ENCODE peak calls at places on chromosomes 4 and X, in ten cellular contexts. One of them, this sample, is unnamed.

GRCh38 chr4:142282870-142283431 is 563.1 kb downstream of the INPP4B start:
- DNase-seq in T follicular helper cell: no peak
- DNase-seq in cardiac muscle cell: peak
- DNase-seq in astrocyte: no peak
- DNase-seq in ecto neural progenitor cell: no peak
- DNase-seq in RWPE1: no peak
- DNase-seq in pancreas: no peak
- DNase-seq in stimulated activated CD8-positive, alpha-beta memory T cell treated with anti-CD3 and anti-CD28 coated beads, Interleukin-4, amount 100 ng/mL, for 24 hours: no peak
- DNase-seq in T-helper 1 cell: no peak
- DNase-seq in EH: no peak
- DNase-seq in this sample: no peak

GRCh38 chr4:101730291-101731117 is 60.0 kb upstream of the BANK1 start:
- DNase-seq in pancreas: peak
- DNase-seq in EH: peak
- DNase-seq in RWPE1: peak
- DNase-seq in T follicular helper cell: peak
- DNase-seq in cardiac muscle cell: peak
- DNase-seq in stimulated activated CD8-positive, alpha-beta memory T cell treated with anti-CD3 and anti-CD28 coated beads, Interleukin-4, amount 100 ng/mL, for 24 hours: peak
- DNase-seq in ecto neural progenitor cell: peak
- DNase-seq in T-helper 1 cell: peak
- DNase-seq in astrocyte: peak
- DNase-seq in this sample: peak

GRCh38 chr4:86306816-86307215 is 53.0 kb downstream of the MAPK10 start:
- DNase-seq in EH: peak
- DNase-seq in RWPE1: no peak
- DNase-seq in pancreas: no peak
- DNase-seq in T-helper 1 cell: no peak
- DNase-seq in astrocyte: peak
- DNase-seq in stimulated activated CD8-positive, alpha-beta memory T cell treated with anti-CD3 and anti-CD28 coated beads, Interleukin-4, amount 100 ng/mL, for 24 hours: no peak
- DNase-seq in ecto neural progenitor cell: no peak
- DNase-seq in T follicular helper cell: no peak
- DNase-seq in cardiac muscle cell: peak
- DNase-seq in this sample: no peak

GRCh38 chr4:134243742-134244713 is 42.4 kb upstream of the PABPC4L start:
- DNase-seq in T-helper 1 cell: no peak
- DNase-seq in EH: no peak
- DNase-seq in stimulated activated CD8-positive, alpha-beta memory T cell treated with anti-CD3 and anti-CD28 coated beads, Interleukin-4, amount 100 ng/mL, for 24 hours: no peak
- DNase-seq in RWPE1: no peak
- DNase-seq in cardiac muscle cell: no peak
- DNase-seq in T follicular helper cell: no peak
- DNase-seq in ecto neural progenitor cell: no peak
- DNase-seq in astrocyte: no peak
- DNase-seq in pancreas: peak
- DNase-seq in this sample: no peak

GRCh38 chrX:82134378-82134777 is 932.5 kb downstream of the SH3BGRL start:
- DNase-seq in T follicular helper cell: no peak
- DNase-seq in cardiac muscle cell: no peak
- DNase-seq in pancreas: no peak
- DNase-seq in astrocyte: no peak
- DNase-seq in T-helper 1 cell: no peak
- DNase-seq in stimulated activated CD8-positive, alpha-beta memory T cell treated with anti-CD3 and anti-CD28 coated beads, Interleukin-4, amount 100 ng/mL, for 24 hours: no peak
- DNase-seq in EH: no peak
- DNase-seq in RWPE1: no peak
- DNase-seq in ecto neural progenitor cell: no peak
- DNase-seq in this sample: no peak

GRCh38 chr4:123304151-123305021 is 92.2 kb upstream of the SPRY1 start:
- DNase-seq in cardiac muscle cell: no peak
- DNase-seq in RWPE1: no peak
- DNase-seq in EH: no peak
- DNase-seq in ecto neural progenitor cell: peak
- DNase-seq in astrocyte: no peak
- DNase-seq in T-helper 1 cell: no peak
- DNase-seq in T follicular helper cell: no peak
- DNase-seq in stimulated activated CD8-positive, alpha-beta memory T cell treated with anti-CD3 and anti-CD28 coated beads, Interleukin-4, amount 100 ng/mL, for 24 hours: peak
- DNase-seq in pancreas: no peak
- DNase-seq in this sample: no peak

GRCh38 chr4:1362521-1362920 is 15.5 kb downstream of the UVSSA start:
- DNase-seq in ecto neural progenitor cell: no peak
- DNase-seq in stimulated activated CD8-positive, alpha-beta memory T cell treated with anti-CD3 and anti-CD28 coated beads, Interleukin-4, amount 100 ng/mL, for 24 hours: no peak
- DNase-seq in astrocyte: no peak
- DNase-seq in EH: no peak
- DNase-seq in T follicular helper cell: no peak
- DNase-seq in cardiac muscle cell: no peak
- DNase-seq in RWPE1: no peak
- DNase-seq in pancreas: no peak
- DNase-seq in T-helper 1 cell: no peak
- DNase-seq in this sample: no peak

GRCh38 chrX:17788439-17788838 is 51.1 kb downstream of the SCML1 start:
- DNase-seq in stimulated activated CD8-positive, alpha-beta memory T cell treated with anti-CD3 and anti-CD28 coated beads, Interleukin-4, amount 100 ng/mL, for 24 hours: peak
- DNase-seq in T follicular helper cell: peak
- DNase-seq in ecto neural progenitor cell: peak
- DNase-seq in T-helper 1 cell: peak
- DNase-seq in cardiac muscle cell: peak
- DNase-seq in EH: peak
- DNase-seq in RWPE1: peak
- DNase-seq in pancreas: peak
- DNase-seq in astrocyte: peak
- DNase-seq in this sample: peak

GRCh38 chrX:72088761-72089160 is 43.0 kb downstream of the RTL5 start:
- DNase-seq in T follicular helper cell: no peak
- DNase-seq in pancreas: no peak
- DNase-seq in RWPE1: no peak
- DNase-seq in EH: no peak
- DNase-seq in T-helper 1 cell: no peak
- DNase-seq in cardiac muscle cell: no peak
- DNase-seq in astrocyte: no peak
- DNase-seq in stimulated activated CD8-positive, alpha-beta memory T cell treated with anti-CD3 and anti-CD28 coated beads, Interleukin-4, amount 100 ng/mL, for 24 hours: no peak
- DNase-seq in ecto neural progenitor cell: no peak
- DNase-seq in this sample: no peak

GRCh38 chr4:147037089-147037488 is 91.4 kb upstream of the TTC29 start:
- DNase-seq in EH: no peak
- DNase-seq in astrocyte: no peak
- DNase-seq in stimulated activated CD8-positive, alpha-beta memory T cell treated with anti-CD3 and anti-CD28 coated beads, Interleukin-4, amount 100 ng/mL, for 24 hours: no peak
- DNase-seq in pancreas: no peak
- DNase-seq in cardiac muscle cell: no peak
- DNase-seq in T follicular helper cell: no peak
- DNase-seq in RWPE1: no peak
- DNase-seq in T-helper 1 cell: no peak
- DNase-seq in ecto neural progenitor cell: no peak
- DNase-seq in this sample: no peak

GRCh38 chr4:179272282-179272681 is 1830.0 kb upstream of the AGA start:
- DNase-seq in astrocyte: no peak
- DNase-seq in RWPE1: no peak
- DNase-seq in T follicular helper cell: no peak
- DNase-seq in cardiac muscle cell: no peak
- DNase-seq in T-helper 1 cell: no peak
- DNase-seq in stimulated activated CD8-positive, alpha-beta memory T cell treated with anti-CD3 and anti-CD28 coated beads, Interleukin-4, amount 100 ng/mL, for 24 hours: no peak
- DNase-seq in pancreas: no peak
- DNase-seq in EH: no peak
- DNase-seq in ecto neural progenitor cell: no peak
- DNase-seq in this sample: no peak

GRCh38 chr4:147799986-147800555 is 68.2 kb downstream of the ARHGAP10 start:
- DNase-seq in stimulated activated CD8-positive, alpha-beta memory T cell treated with anti-CD3 and anti-CD28 coated beads, Interleukin-4, amount 100 ng/mL, for 24 hours: peak
- DNase-seq in T follicular helper cell: peak
- DNase-seq in ecto neural progenitor cell: no peak
- DNase-seq in pancreas: no peak
- DNase-seq in cardiac muscle cell: no peak
- DNase-seq in RWPE1: no peak
- DNase-seq in astrocyte: peak
- DNase-seq in EH: no peak
- DNase-seq in T-helper 1 cell: peak
- DNase-seq in this sample: no peak